ENCODE peak calls at places on chromosomes 3 and 15, in six cellular contexts. Q is GM23338, L is neural progenitor cell, O is HCT116, G is SK-N-SH, A is MM.1S. C is an unnamed sample.
A peak's percentile ranks its signal among the peaks of the same experiment; 100 is the strongest.

GRCh38 chr3:150556792-150557191 is 10.2 kb downstream of the EIF2A start:
- DNase-seq in L (no peak), G (no peak), Q (no peak), A (no peak), O (no peak), C (no peak)

GRCh38 chr15:70449311-70450141 is 313.8 kb downstream of the UACA start:
- DNase-seq in G (no peak), L (no peak), A (no peak), Q (no peak), O (no peak), C (no peak)

GRCh38 chr3:13826672-13827071 is 53.2 kb downstream of the WNT7A start:
- DNase-seq in A (no peak), G (no peak), O (no peak), L (no peak), Q (no peak), C (no peak)

GRCh38 chr15:58167095-58167591 is 29.0 kb downstream of the AQP9 start:
- DNase-seq in O (no peak), L (peak; percentile 49), G (no peak), A (no peak), Q (no peak), C (no peak)

GRCh38 chr3:128488995-128489859 is 3.8 kb downstream of the GATA2 start:
- DNase-seq in O (peak; percentile 35), L (peak; percentile 61), G (peak; percentile 78), Q (peak; percentile 64), A (no peak), C (no peak)

GRCh38 chr15:42367041-42367440 is 7.7 kb downstream of the CAPN3 start:
- DNase-seq in G (no peak), A (no peak), Q (no peak), L (no peak), O (no peak), C (no peak)

GRCh38 chr3:16668776-16669545 is 63.7 kb upstream of the DAZL start:
- DNase-seq in Q (no peak), O (no peak), G (peak; percentile 7), A (no peak), L (no peak), C (no peak)

GRCh38 chr3:42492508-42493080 is 9.8 kb upstream of the VIPR1 start:
- DNase-seq in G (no peak), Q (no peak), O (no peak), A (no peak), L (no peak), C (peak; percentile 67)

GRCh38 chr3:13852638-13853009 is 27.2 kb downstream of the WNT7A start:
- DNase-seq in Q (no peak), G (no peak), O (no peak), L (no peak), A (no peak), C (no peak)

GRCh38 chr15:39555885-39556284 is 25.0 kb upstream of the THBS1 start:
- DNase-seq in A (no peak), G (no peak), Q (peak; percentile 17), L (no peak), O (no peak), C (no peak)

GRCh38 chr3:131349946-131350347 is 31.6 kb upstream of the NUDT16 start:
- DNase-seq in G (peak; percentile 54), O (peak; percentile 21), Q (no peak), L (no peak), A (no peak), C (no peak)

GRCh38 chr15:44530653-44531052 is 6.3 kb upstream of the EIF3J start:
- DNase-seq in O (no peak), G (no peak), L (no peak), Q (no peak), A (no peak), C (no peak)

GRCh38 chr3:56775931-56776461 is 25.8 kb downstream of the ARHGEF3 start:
- DNase-seq in Q (no peak), O (no peak), L (no peak), G (no peak), A (no peak), C (no peak)

GRCh38 chr15:63544253-63545026 is 40.0 kb downstream of the USP3 start:
- DNase-seq in Q (no peak), A (no peak), L (no peak), G (no peak), O (no peak), C (peak; percentile 47)

GRCh38 chr3:15102256-15102655 is 3.3 kb upstream of the RBSN start:
- DNase-seq in A (no peak), G (no peak), Q (no peak), L (no peak), O (no peak), C (no peak)

GRCh38 chr3:139530717-139531116 is 8.8 kb downstream of the RBP1 start:
- DNase-seq in L (no peak), O (no peak), A (no peak), Q (no peak), G (no peak), C (no peak)

GRCh38 chr15:67186226-67186649 is 68.2 kb downstream of the AAGAB start:
- DNase-seq in L (no peak), G (no peak), O (no peak), Q (no peak), A (no peak), C (no peak)

GRCh38 chr15:67188551-67189218 is 65.8 kb downstream of the AAGAB start:
- DNase-seq in Q (no peak), O (no peak), L (no peak), G (peak; percentile 83), A (no peak), C (no peak)

GRCh38 chr15:67186688-67187087 is 67.8 kb downstream of the AAGAB start:
- DNase-seq in L (no peak), A (no peak), O (no peak), Q (no peak), G (no peak), C (no peak)

GRCh38 chr15:67185621-67186225 is 68.7 kb downstream of the AAGAB start:
- DNase-seq in G (no peak), L (no peak), O (no peak), Q (no peak), A (peak; percentile 15), C (no peak)

GRCh38 chr15:67187351-67187854 is 67.1 kb downstream of the AAGAB start:
- DNase-seq in O (no peak), G (peak; percentile 13), A (no peak), L (no peak), Q (no peak), C (no peak)
- H3K36me3 ChIP-seq in O (peaks cover 19% of the 10 kb centered on the region), G (peaks cover 46% of the 10 kb centered on the region), A (no peaks in the 10 kb centered on the region), L (no peaks in the 10 kb centered on the region), Q (no peaks in the 10 kb centered on the region), C (peaks cover 83% of the 10 kb centered on the region)

GRCh38 chr3:37708789-37709188 is 152.9 kb upstream of the CTDSPL start:
- DNase-seq in O (no peak), Q (no peak), A (no peak), G (no peak), L (no peak), C (no peak)
- TF ChIP-seq EZH2phosphoT487 in O (no peak), Q (no peak), A (no peak), G (no peak), L (no peak), C (no peak)

GRCh38 chr3:53842436-53843194 is 3.6 kb downstream of the CHDH start:
- DNase-seq in O (peak; percentile 57), A (no peak), G (no peak), L (peak; percentile 19), Q (peak; percentile 43), C (no peak)
- TF ChIP-seq CTCF in O (no peak), A (no peak), G (no peak), L (peak; percentile 21), Q (peak; percentile 24), C (no peak)

DNA sequence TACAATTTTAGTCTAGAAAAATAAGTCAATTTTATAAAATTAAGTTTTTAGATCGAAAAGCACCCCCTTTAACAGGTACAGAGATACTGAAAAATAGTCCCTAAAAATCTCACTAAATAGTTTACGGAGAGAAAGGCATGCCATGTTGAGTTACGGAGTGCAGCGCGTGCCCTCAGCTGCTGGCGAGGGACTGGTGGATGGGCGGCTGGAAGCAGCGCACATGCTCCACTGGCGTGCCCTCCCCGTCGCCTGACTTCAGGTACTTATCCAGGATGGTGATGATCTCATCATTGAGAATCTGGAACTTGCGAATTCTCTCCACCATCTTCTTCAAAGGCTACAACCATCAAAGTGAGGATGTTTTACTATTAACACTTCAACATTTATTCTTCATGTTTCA is 31.4 kb downstream of the NIPA2 start:
- DNase-seq in A (no peak), L (no peak), G (no peak), O (no peak), Q (no peak), C (no peak)
- H3K36me3 ChIP-seq in A (peaks cover 20% of the 10 kb centered on the region), L (peaks cover 6% of the 10 kb centered on the region), G (peaks cover 88% of the 10 kb centered on the region), O (peaks cover 34% of the 10 kb centered on the region), Q (peaks cover 32% of the 10 kb centered on the region), C (peaks cover 59% of the 10 kb centered on the region)

C was measured in OCI-LY7.